ENCODE peak calls at places on chromosome 3, in nine cellular contexts. One of them, this sample, is unnamed. For H3K4me1, the result is how much of the 10 kb centered on the place peaks cover.

GRCh38 chr3:129553171-129553570 is 10.2 kb downstream of the H1-8 start:
- DNase-seq in HCT116: no peak
- DNase-seq in MM.1S: no peak
- DNase-seq in PC-3: no peak
- DNase-seq in hepatocyte: no peak
- DNase-seq in GM23248: no peak
- DNase-seq in GM23338: no peak
- DNase-seq in neural progenitor cell: no peak
- DNase-seq in SK-N-SH: no peak
- DNase-seq in this sample: no peak

GRCh38 chr3:132135628-132136333 is 101.0 kb upstream of the CPNE4 start:
- DNase-seq in GM23248: peak
- DNase-seq in GM23338: peak
- DNase-seq in HCT116: peak
- DNase-seq in SK-N-SH: peak
- DNase-seq in hepatocyte: peak
- DNase-seq in neural progenitor cell: peak
- DNase-seq in MM.1S: peak
- DNase-seq in PC-3: peak
- DNase-seq in this sample: no peak

GRCh38 chr3:78994174-78995027 is 773.4 kb downstream of the ROBO1 start:
- DNase-seq in PC-3: peak
- DNase-seq in HCT116: no peak
- DNase-seq in SK-N-SH: no peak
- DNase-seq in GM23338: peak
- DNase-seq in GM23248: no peak
- DNase-seq in MM.1S: no peak
- DNase-seq in hepatocyte: no peak
- DNase-seq in neural progenitor cell: peak
- DNase-seq in this sample: no peak

GRCh38 chr3:120147072-120147871 is 53.0 kb upstream of the GSK3B start:
- DNase-seq in HCT116: no peak
- DNase-seq in GM23248: no peak
- DNase-seq in SK-N-SH: no peak
- DNase-seq in MM.1S: peak
- DNase-seq in GM23338: peak
- DNase-seq in neural progenitor cell: peak
- DNase-seq in PC-3: peak
- DNase-seq in hepatocyte: peak
- DNase-seq in this sample: peak

GRCh38 chr3:146543461-146544012 is 870 bp downstream of the PLSCR1 start:
- DNase-seq in hepatocyte: peak
- DNase-seq in HCT116: no peak
- DNase-seq in SK-N-SH: no peak
- DNase-seq in GM23338: no peak
- DNase-seq in MM.1S: no peak
- DNase-seq in neural progenitor cell: no peak
- DNase-seq in GM23248: peak
- DNase-seq in PC-3: no peak
- DNase-seq in this sample: peak

GRCh38 chr3:185508330-185508729 is 9.5 kb upstream of the TMEM41A start:
- DNase-seq in GM23338: no peak
- DNase-seq in neural progenitor cell: no peak
- DNase-seq in HCT116: no peak
- DNase-seq in MM.1S: no peak
- DNase-seq in hepatocyte: no peak
- DNase-seq in SK-N-SH: no peak
- DNase-seq in GM23248: no peak
- DNase-seq in PC-3: no peak
- DNase-seq in this sample: no peak

GRCh38 chr3:44913868-44914468 is 39.6 kb downstream of the TGM4 start:
- DNase-seq in SK-N-SH: peak
- DNase-seq in GM23338: peak
- DNase-seq in neural progenitor cell: peak
- DNase-seq in GM23248: peak
- DNase-seq in HCT116: peak
- DNase-seq in MM.1S: peak
- DNase-seq in hepatocyte: peak
- DNase-seq in PC-3: peak
- DNase-seq in this sample: peak

GRCh38 chr3:135034881-135035440 is 239.9 kb downstream of the EPHB1 start:
- DNase-seq in hepatocyte: no peak
- DNase-seq in HCT116: no peak
- DNase-seq in SK-N-SH: no peak
- DNase-seq in GM23248: peak
- DNase-seq in neural progenitor cell: no peak
- DNase-seq in PC-3: no peak
- DNase-seq in MM.1S: no peak
- DNase-seq in GM23338: no peak
- DNase-seq in this sample: no peak

GRCh38 chr3:31654998-31655397 is 122.3 kb downstream of the STT3B start:
- DNase-seq in SK-N-SH: no peak
- DNase-seq in GM23248: no peak
- DNase-seq in HCT116: no peak
- DNase-seq in GM23338: no peak
- DNase-seq in PC-3: no peak
- DNase-seq in neural progenitor cell: no peak
- DNase-seq in MM.1S: no peak
- DNase-seq in hepatocyte: no peak
- DNase-seq in this sample: no peak

GRCh38 chr3:71532639-71533395 is 50.7 kb downstream of the FOXP1 start:
- DNase-seq in SK-N-SH: no peak
- DNase-seq in HCT116: no peak
- DNase-seq in PC-3: peak
- DNase-seq in hepatocyte: no peak
- DNase-seq in MM.1S: no peak
- DNase-seq in neural progenitor cell: no peak
- DNase-seq in GM23248: peak
- DNase-seq in GM23338: no peak
- DNase-seq in this sample: no peak

GRCh38 chr3:25706213-25706612 is 41.5 kb upstream of the TOP2B start:
- DNase-seq in hepatocyte: no peak
- DNase-seq in SK-N-SH: no peak
- DNase-seq in PC-3: no peak
- DNase-seq in HCT116: no peak
- DNase-seq in GM23248: no peak
- DNase-seq in MM.1S: no peak
- DNase-seq in neural progenitor cell: no peak
- DNase-seq in GM23338: no peak
- DNase-seq in this sample: no peak

GRCh38 chr3:17111556-17111955 is 226.8 kb downstream of the PLCL2 start:
- DNase-seq in GM23248: peak
- DNase-seq in GM23338: no peak
- DNase-seq in MM.1S: no peak
- DNase-seq in hepatocyte: no peak
- DNase-seq in SK-N-SH: no peak
- DNase-seq in neural progenitor cell: no peak
- DNase-seq in PC-3: peak
- DNase-seq in HCT116: no peak
- DNase-seq in this sample: no peak

GRCh38 chr3:152159328-152159727 is 109.4 kb upstream of the MBNL1 start:
- DNase-seq in GM23248: peak
- DNase-seq in GM23338: no peak
- DNase-seq in hepatocyte: peak
- DNase-seq in HCT116: no peak
- DNase-seq in SK-N-SH: no peak
- DNase-seq in MM.1S: no peak
- DNase-seq in neural progenitor cell: no peak
- DNase-seq in PC-3: peak
- DNase-seq in this sample: no peak

GRCh38 chr3:53705774-53706173 is 140.4 kb downstream of the CHDH start:
- DNase-seq in GM23248: no peak
- DNase-seq in neural progenitor cell: no peak
- DNase-seq in SK-N-SH: no peak
- DNase-seq in hepatocyte: no peak
- DNase-seq in MM.1S: no peak
- DNase-seq in PC-3: no peak
- DNase-seq in HCT116: no peak
- DNase-seq in GM23338: no peak
- DNase-seq in this sample: no peak

GRCh38 chr3:197015790-197016705 is 13.6 kb downstream of the MELTF start:
- DNase-seq in PC-3: no peak
- DNase-seq in GM23338: no peak
- DNase-seq in GM23248: no peak
- DNase-seq in neural progenitor cell: no peak
- DNase-seq in hepatocyte: no peak
- DNase-seq in HCT116: no peak
- DNase-seq in SK-N-SH: no peak
- DNase-seq in MM.1S: no peak
- DNase-seq in this sample: no peak

GRCh38 chr3:155089495-155089894 is 9.4 kb downstream of the MME start:
- DNase-seq in SK-N-SH: no peak
- DNase-seq in hepatocyte: no peak
- DNase-seq in neural progenitor cell: no peak
- DNase-seq in HCT116: no peak
- DNase-seq in GM23248: no peak
- DNase-seq in GM23338: no peak
- DNase-seq in PC-3: no peak
- DNase-seq in MM.1S: no peak
- DNase-seq in this sample: no peak

GRCh38 chr3:155084567-155084966 is 4.4 kb downstream of the MME start:
- DNase-seq in GM23248: no peak
- DNase-seq in GM23338: no peak
- DNase-seq in HCT116: no peak
- DNase-seq in MM.1S: no peak
- DNase-seq in hepatocyte: no peak
- DNase-seq in SK-N-SH: no peak
- DNase-seq in PC-3: no peak
- DNase-seq in neural progenitor cell: no peak
- DNase-seq in this sample: no peak

GRCh38 chr3:155086041-155086440 is 5.9 kb downstream of the MME start:
- DNase-seq in PC-3: no peak
- DNase-seq in GM23248: peak
- DNase-seq in SK-N-SH: no peak
- DNase-seq in MM.1S: no peak
- DNase-seq in hepatocyte: no peak
- DNase-seq in GM23338: no peak
- DNase-seq in HCT116: no peak
- DNase-seq in neural progenitor cell: no peak
- DNase-seq in this sample: no peak

GRCh38 chr3:155093261-155093660 is 13.1 kb downstream of the MME start:
- DNase-seq in PC-3: no peak
- DNase-seq in GM23338: no peak
- DNase-seq in neural progenitor cell: no peak
- DNase-seq in SK-N-SH: no peak
- DNase-seq in GM23248: no peak
- DNase-seq in hepatocyte: no peak
- DNase-seq in MM.1S: peak
- DNase-seq in HCT116: no peak
- DNase-seq in this sample: peak

GRCh38 chr3:155088705-155089380 is 8.7 kb downstream of the MME start:
- DNase-seq in PC-3: peak
- DNase-seq in SK-N-SH: no peak
- DNase-seq in GM23248: no peak
- DNase-seq in neural progenitor cell: no peak
- DNase-seq in MM.1S: no peak
- DNase-seq in hepatocyte: no peak
- DNase-seq in HCT116: no peak
- DNase-seq in GM23338: no peak
- DNase-seq in this sample: no peak
- TF ChIP-seq EZH2phosphoT487 in PC-3: no peak
- TF ChIP-seq EZH2phosphoT487 in SK-N-SH: no peak
- TF ChIP-seq EZH2phosphoT487 in GM23248: no peak
- TF ChIP-seq EZH2phosphoT487 in neural progenitor cell: no peak
- TF ChIP-seq EZH2phosphoT487 in MM.1S: no peak
- TF ChIP-seq EZH2phosphoT487 in hepatocyte: no peak
- TF ChIP-seq EZH2phosphoT487 in HCT116: no peak
- TF ChIP-seq EZH2phosphoT487 in GM23338: no peak
- TF ChIP-seq EZH2phosphoT487 in this sample: no peak

DNA sequence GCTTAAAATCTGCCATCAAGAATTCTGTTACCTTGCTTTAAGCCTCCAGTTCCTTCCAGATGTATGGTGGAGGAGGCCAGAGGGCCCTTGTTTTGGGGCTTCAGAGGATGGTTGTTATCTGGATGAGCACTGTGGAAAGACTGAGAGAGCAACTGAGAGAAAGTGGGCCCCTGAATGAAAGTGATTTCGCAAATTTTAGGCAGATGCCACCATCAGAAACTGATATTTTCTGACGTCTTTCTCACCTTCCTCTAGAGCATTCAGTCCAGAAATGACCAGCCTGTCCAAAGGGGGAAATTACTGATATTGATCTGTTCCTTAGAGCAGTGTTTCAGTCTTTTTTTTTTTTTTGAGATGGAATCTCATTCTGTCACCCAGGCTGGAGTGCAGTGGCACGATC is 13.4 kb downstream of the B3GNT5 start:
- DNase-seq in GM23338: no peak
- DNase-seq in neural progenitor cell: no peak
- DNase-seq in SK-N-SH: no peak
- DNase-seq in MM.1S: no peak
- DNase-seq in GM23248: no peak
- DNase-seq in PC-3: no peak
- DNase-seq in HCT116: no peak
- DNase-seq in hepatocyte: no peak
- DNase-seq in this sample: no peak
- H3K4me1 ChIP-seq in GM23338: half or more
- H3K4me1 ChIP-seq in neural progenitor cell: under half
- H3K4me1 ChIP-seq in SK-N-SH: under half
- H3K4me1 ChIP-seq in MM.1S: under half
- H3K4me1 ChIP-seq in GM23248: under half
- H3K4me1 ChIP-seq in PC-3: half or more
- H3K4me1 ChIP-seq in HCT116: under half
- H3K4me1 ChIP-seq in hepatocyte: half or more
- H3K4me1 ChIP-seq in this sample: under half

GRCh38 chr3:24396338-24396737 is 98.3 kb downstream of the THRB start:
- DNase-seq in HCT116: no peak
- DNase-seq in MM.1S: no peak
- DNase-seq in GM23248: no peak
- DNase-seq in hepatocyte: no peak
- DNase-seq in PC-3: no peak
- DNase-seq in SK-N-SH: no peak
- DNase-seq in neural progenitor cell: peak
- DNase-seq in GM23338: peak
- DNase-seq in this sample: no peak
- H2AFZ ChIP-seq in HCT116: no peak
- H2AFZ ChIP-seq in MM.1S: no peak
- H2AFZ ChIP-seq in GM23248: no peak
- H2AFZ ChIP-seq in hepatocyte: no peak
- H2AFZ ChIP-seq in PC-3: no peak
- H2AFZ ChIP-seq in SK-N-SH: no peak
- H2AFZ ChIP-seq in neural progenitor cell: peak
- H2AFZ ChIP-seq in GM23338: no peak
- H2AFZ ChIP-seq in this sample: no peak

GRCh38 chr3:178131801-178132200 is 404.4 kb upstream of the KCNMB2 start:
- DNase-seq in GM23248: peak
- DNase-seq in MM.1S: no peak
- DNase-seq in HCT116: no peak
- DNase-seq in neural progenitor cell: no peak
- DNase-seq in PC-3: peak
- DNase-seq in GM23338: no peak
- DNase-seq in SK-N-SH: no peak
- DNase-seq in hepatocyte: no peak
- DNase-seq in this sample: no peak
- TF ChIP-seq EZH2phosphoT487 in GM23248: no peak
- TF ChIP-seq EZH2phosphoT487 in MM.1S: no peak
- TF ChIP-seq EZH2phosphoT487 in HCT116: no peak
- TF ChIP-seq EZH2phosphoT487 in neural progenitor cell: no peak
- TF ChIP-seq EZH2phosphoT487 in PC-3: no peak
- TF ChIP-seq EZH2phosphoT487 in GM23338: no peak
- TF ChIP-seq EZH2phosphoT487 in SK-N-SH: no peak
- TF ChIP-seq EZH2phosphoT487 in hepatocyte: no peak
- TF ChIP-seq EZH2phosphoT487 in this sample: no peak

GRCh38 chr3:127816783-127817182 is 5.5 kb downstream of the MGLL start:
- DNase-seq in SK-N-SH: no peak
- DNase-seq in GM23248: no peak
- DNase-seq in HCT116: no peak
- DNase-seq in GM23338: no peak
- DNase-seq in PC-3: no peak
- DNase-seq in MM.1S: no peak
- DNase-seq in hepatocyte: no peak
- DNase-seq in neural progenitor cell: no peak
- DNase-seq in this sample: no peak
- H3K4me1 ChIP-seq in SK-N-SH: under half
- H3K4me1 ChIP-seq in GM23248: under half
- H3K4me1 ChIP-seq in HCT116: under half
- H3K4me1 ChIP-seq in GM23338: under half
- H3K4me1 ChIP-seq in PC-3: half or more
- H3K4me1 ChIP-seq in MM.1S: under half
- H3K4me1 ChIP-seq in hepatocyte: half or more
- H3K4me1 ChIP-seq in neural progenitor cell: under half
- H3K4me1 ChIP-seq in this sample: under half